ENCODE peak calls at places on chromosomes 4 and X, in five cellular contexts. J is OCI-LY7, C is substantia nigra, Y is caudate nucleus, K is ascending aorta. D is an unnamed sample.

GRCh38 chrX:43836435-43837184 is 45.6 kb downstream of the MAOB start:
- DNase-seq in C (no peak), K (no peak), Y (no peak), J (peak; percentile 2), D (no peak)

GRCh38 chrX:30607155-30607554 is 29.6 kb upstream of the TASL start:
- DNase-seq in K (no peak), Y (no peak), C (no peak), J (no peak), D (no peak)

GRCh38 chrX:39941332-39941920 is 156.3 kb downstream of the BCOR start:
- DNase-seq in K (no peak), J (no peak), C (no peak), Y (no peak), D (no peak)

GRCh38 chrX:31652651-31653050 is 580.8 kb upstream of the FTHL17 start:
- DNase-seq in Y (no peak), C (no peak), K (no peak), J (no peak), D (no peak)

GRCh38 chr4:82462415-82462831 is 32.0 kb downstream of the ENOPH1 start:
- DNase-seq in K (peak; percentile 79), C (peak; percentile 70), J (peak; percentile 77), Y (peak; percentile 69), D (peak; percentile 80)

GRCh38 chr4:138182838-138183426 is 59.2 kb downstream of the SLC7A11 start:
- DNase-seq in Y (no peak), J (peak; percentile 60), C (no peak), K (no peak), D (no peak)

GRCh38 chr4:7434766-7435150 is at the start of gene PSAPL1:
- DNase-seq in K (no peak), J (no peak), C (no peak), Y (no peak), D (no peak)

GRCh38 chr4:75845992-75846391 is 56.3 kb downstream of the PPEF2 start:
- DNase-seq in J (no peak), K (no peak), C (no peak), Y (no peak), D (no peak)

GRCh38 chrX:103175944-103176753 is 38.8 kb upstream of the BEX4 start:
- DNase-seq in Y (peak; percentile 1), C (peak; percentile 17), K (no peak), J (peak; percentile 19), D (peak; percentile 50)

GRCh38 chr4:6440506-6441201 is 31.8 kb downstream of the PPP2R2C start:
- DNase-seq in Y (no peak), J (no peak), C (no peak), K (no peak), D (no peak)

GRCh38 chrX:118216086-118216485 is 99.5 kb upstream of the KLHL13 start:
- DNase-seq in C (no peak), K (no peak), J (no peak), Y (no peak), D (no peak)

GRCh38 chrX:119871245-119871598 is 311 bp downstream of the RNF113A start:
- DNase-seq in C (peak; percentile 25), Y (no peak), J (no peak), K (no peak), D (no peak)

GRCh38 chrX:774536-774935 is 143.9 kb downstream of the SHOX start:
- DNase-seq in Y (no peak), J (no peak), K (no peak), C (no peak), D (no peak)

GRCh38 chrX:107025538-107025937 is 25.5 kb upstream of the MORC4 start:
- DNase-seq in C (no peak), J (peak; percentile 31), K (no peak), Y (no peak), D (no peak)

GRCh38 chr4:184053476-184053875 is 148.4 kb downstream of the STOX2 start:
- DNase-seq in C (no peak), J (no peak), K (no peak), Y (no peak), D (no peak)

GRCh38 chr4:165592386-165592785 is 213.6 kb downstream of the CPE start:
- DNase-seq in J (no peak), K (no peak), Y (no peak), C (no peak), D (no peak)

GRCh38 chrX:45778621-45779020 is 577.9 kb upstream of the DIPK2B start:
- DNase-seq in C (no peak), Y (no peak), J (no peak), K (no peak), D (no peak)

GRCh38 chrX:143568467-143568866 is 51.2 kb upstream of the SPANXN3 start:
- DNase-seq in C (no peak), K (no peak), Y (no peak), J (no peak), D (no peak)

GRCh38 chr4:186700746-186701145 is 22.9 kb downstream of the FAT1 start:
- DNase-seq in K (peak; percentile 21), Y (no peak), J (no peak), C (peak; percentile 32), D (no peak)

GRCh38 chrX:53262918-53263394 is 18.4 kb downstream of the IQSEC2 start:
- DNase-seq in C (no peak), K (no peak), Y (no peak), J (no peak), D (no peak)

GRCh38 chr4:171896426-171896825 is 83.2 kb downstream of the GALNTL6 start:
- DNase-seq in K (no peak), Y (no peak), C (no peak), J (no peak), D (no peak)

GRCh38 chr4:174154455-174154854 is 129.0 kb downstream of the FBXO8 start:
- DNase-seq in C (no peak), Y (no peak), K (no peak), J (no peak), D (no peak)

GRCh38 chr4:140098481-140099132 is 55.4 kb downstream of the MAML3 start:
- DNase-seq in J (no peak), C (no peak), Y (no peak), K (no peak), D (no peak)

GRCh38 chr4:2796261-2797187 is 3.6 kb downstream of the SH3BP2 start:
- DNase-seq in J (no peak), Y (no peak), C (no peak), K (no peak), D (no peak)

GRCh38 chr4:93199492-93199891 is 629.1 kb upstream of the ATOH1 start:
- DNase-seq in Y (no peak), C (peak; percentile 0), J (peak; percentile 4), K (no peak), D (no peak)

GRCh38 chrX:9352683-9353430 is 112.0 kb upstream of the TBL1X start:
- DNase-seq in K (peak; percentile 16), Y (no peak), C (no peak), J (peak; percentile 34), D (peak; percentile 38)

GRCh38 chrX:151019837-151020236 is 36.7 kb downstream of the HMGB3 start:
- DNase-seq in C (no peak), J (no peak), Y (no peak), K (no peak), D (no peak)

GRCh38 chrX:154125356-154126040 is 18.5 kb upstream of the OPN1LW start:
- DNase-seq in Y (no peak), C (peak; percentile 16), J (no peak), K (no peak), D (no peak)

GRCh38 chrX:154121207-154121606 is 22.8 kb upstream of the OPN1LW start:
- DNase-seq in Y (no peak), J (no peak), C (no peak), K (no peak), D (no peak)

GRCh38 chrX:154123241-154124219 is 20.5 kb upstream of the OPN1LW start:
- DNase-seq in J (peak; percentile 4), K (no peak), Y (no peak), C (no peak), D (peak; percentile 25)

GRCh38 chrX:154120567-154120966 is 23.1 kb upstream of the MECP2 start:
- DNase-seq in Y (no peak), J (no peak), K (no peak), C (no peak), D (no peak)

DNA sequence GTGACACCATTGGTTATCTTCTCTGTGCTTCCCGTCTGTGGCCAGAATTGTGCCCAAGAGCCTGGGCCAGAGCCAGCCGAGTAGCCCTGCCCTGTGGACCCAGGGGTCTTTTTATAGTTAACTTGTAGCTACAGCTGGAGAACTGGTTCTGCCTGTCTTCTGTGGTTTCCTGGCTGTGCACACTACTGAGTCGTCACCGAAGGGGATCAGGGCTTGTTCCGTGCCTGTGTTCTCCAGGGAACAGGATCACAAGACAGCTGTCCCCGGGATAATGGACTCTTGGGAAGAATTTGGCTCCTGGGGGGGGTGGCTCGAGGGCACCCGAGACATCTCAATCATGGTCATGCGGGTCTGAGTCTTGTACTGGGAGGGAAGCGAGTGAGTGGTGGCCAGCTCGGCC is 22.1 kb upstream of the OPN1LW start:
- DNase-seq in J (no peak), C (no peak), Y (no peak), K (no peak), D (no peak)
- H3K27ac ChIP-seq in J (no peak overlapping the region), C (no peak overlapping the region), Y (no peak overlapping the region), K (no peak overlapping the region), D (no peak overlapping the region)

GRCh38 chr4:155523358-155523757 is 143.3 kb upstream of the GUCY1A1 start:
- DNase-seq in C (no peak), Y (no peak), J (no peak), K (no peak), D (no peak)

GRCh38 chr4:155521382-155521781 is 144.6 kb upstream of the MAP9 start:
- DNase-seq in C (no peak), Y (no peak), J (no peak), K (no peak), D (no peak)

GRCh38 chr4:155526452-155527169 is 140.0 kb upstream of the GUCY1A1 start:
- DNase-seq in K (no peak), C (no peak), Y (no peak), J (no peak), D (no peak)

DNA sequence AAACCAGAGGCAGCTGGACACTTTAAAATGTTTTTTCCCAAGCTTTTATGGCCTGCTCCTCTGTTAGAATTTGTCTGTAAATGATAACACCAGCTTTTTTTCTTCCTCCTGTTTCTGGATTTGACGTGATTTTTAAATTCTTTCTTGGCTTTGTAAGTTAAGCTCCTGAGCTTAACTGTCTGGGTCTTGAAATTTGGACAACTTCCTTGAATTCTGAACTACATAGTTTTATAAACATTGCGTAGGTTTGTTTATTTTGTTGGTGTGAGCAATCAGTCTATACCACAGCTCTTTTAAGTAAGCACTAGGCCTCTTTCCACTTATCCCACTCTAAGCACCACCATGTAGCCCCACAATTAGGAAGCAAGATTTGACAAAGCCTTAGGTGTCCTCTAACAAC is 144.4 kb upstream of the GUCY1A1 start:
- DNase-seq in J (no peak), Y (no peak), C (no peak), K (no peak), D (no peak)
- H3K27ac ChIP-seq in J (no peak overlapping the region), Y (no peak overlapping the region), C (no peak overlapping the region), K (peak overlapping the region; percentile 35), D (no peak overlapping the region)

GRCh38 chr4:40458683-40459082 is 123.5 kb downstream of the CHRNA9 start:
- DNase-seq in Y (no peak), C (no peak), J (no peak), K (no peak), D (no peak)
- H3K27ac ChIP-seq in Y (no peak overlapping the region), C (no peak overlapping the region), J (no peak overlapping the region), K (no peak overlapping the region), D (no peak overlapping the region)

DNA sequence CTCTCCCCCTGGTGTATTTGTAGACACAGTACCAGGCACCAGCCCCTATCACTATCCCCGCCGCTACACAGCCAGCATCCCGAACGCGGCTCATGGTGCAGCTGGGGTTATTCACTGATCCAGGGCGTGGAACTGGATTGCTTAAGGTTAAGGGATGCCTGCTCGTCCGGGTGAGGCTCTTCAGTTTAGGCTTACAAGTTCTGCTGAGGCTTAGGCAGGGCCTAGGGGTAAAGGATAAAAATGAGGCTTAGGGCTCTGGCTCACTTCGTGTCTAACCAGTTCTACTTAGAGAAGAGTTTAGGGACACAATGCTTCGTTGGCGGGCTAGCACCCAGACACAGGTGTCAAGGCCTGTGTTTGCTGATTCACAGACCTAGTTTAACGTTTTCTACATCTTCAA is 2.2 kb downstream of the ARMCX2 start:
- DNase-seq in K (no peak), J (no peak), Y (no peak), C (no peak), D (no peak)
- H3K27ac ChIP-seq in K (no peak overlapping the region), J (no peak overlapping the region), Y (no peak overlapping the region), C (no peak overlapping the region), D (no peak overlapping the region)

D was measured in CD4-positive, CD25-positive, alpha-beta regulatory T cell.